ENCODE peak calls at places on chromosomes 11 and 22, in eight cellular contexts. W, Z, O, A, Q, K, L and E are unnamed samples.

GRCh38 chr22:36873614-36874308 is 13.0 kb downstream of the NCF4 start:
- DNase-seq in W (peak), Z (peak), O (peak), A (peak), Q (peak), K (no peak), L (no peak), E (no peak)

GRCh38 chr22:46331496-46331895 is 4.0 kb upstream of the TRMU start:
- DNase-seq in W (no peak), Z (no peak), O (peak), A (no peak), Q (no peak), K (no peak), L (no peak), E (no peak)

GRCh38 chr22:25736378-25737011 is 5.5 kb upstream of the MYO18B start:
- DNase-seq in W (no peak), Z (peak), O (no peak), A (no peak), Q (no peak), K (no peak), L (no peak), E (no peak)

GRCh38 chr11:102144357-102145342 is 34.4 kb downstream of the YAP1 start:
- DNase-seq in W (no peak), Z (no peak), O (no peak), A (no peak), Q (peak), K (no peak), L (peak), E (no peak)

GRCh38 chr11:122107045-122107444 is 9.0 kb downstream of the BLID start:
- DNase-seq in W (no peak), Z (no peak), O (no peak), A (no peak), Q (no peak), K (no peak), L (no peak), E (no peak)

GRCh38 chr22:28942801-28943500 is 59.6 kb downstream of the ZNRF3 start:
- DNase-seq in W (no peak), Z (no peak), O (no peak), A (no peak), Q (no peak), K (no peak), L (no peak), E (no peak)

GRCh38 chr11:119376197-119376847 is 5.2 kb downstream of the USP2 start:
- DNase-seq in W (no peak), Z (no peak), O (peak), A (peak), Q (no peak), K (no peak), L (peak), E (no peak)

GRCh38 chr11:81967242-81967641 is 766.4 kb downstream of the FAM181B start:
- DNase-seq in W (no peak), Z (no peak), O (no peak), A (no peak), Q (no peak), K (no peak), L (no peak), E (no peak)

GRCh38 chr11:97557399-97557798 is 1167.6 kb downstream of the JRKL start:
- DNase-seq in W (no peak), Z (peak), O (no peak), A (no peak), Q (no peak), K (no peak), L (no peak), E (no peak)

GRCh38 chr11:117295438-117296137 is 4.4 kb downstream of the BACE1-AS start:
- DNase-seq in W (no peak), Z (no peak), O (no peak), A (no peak), Q (no peak), K (no peak), L (no peak), E (no peak)

GRCh38 chr11:19715373-19715772 is 2.7 kb downstream of the NAV2 start:
- DNase-seq in W (peak), Z (no peak), O (no peak), A (no peak), Q (peak), K (no peak), L (no peak), E (no peak)

GRCh38 chr11:104819603-104820002 is 78.7 kb downstream of the CASP12 start:
- DNase-seq in W (no peak), Z (no peak), O (no peak), A (no peak), Q (no peak), K (no peak), L (no peak), E (no peak)

GRCh38 chr22:37801946-37802309 is 5.8 kb upstream of the GCAT start:
- DNase-seq in W (no peak), Z (no peak), O (no peak), A (no peak), Q (no peak), K (no peak), L (no peak), E (no peak)

GRCh38 chr22:18984564-18984963 is 48.5 kb upstream of the PRODH start:
- DNase-seq in W (no peak), Z (no peak), O (peak), A (no peak), Q (no peak), K (no peak), L (no peak), E (no peak)

GRCh38 chr11:44628730-44629361 is 63.4 kb downstream of the CD82 start:
- DNase-seq in W (no peak), Z (no peak), O (no peak), A (no peak), Q (no peak), K (no peak), L (peak), E (no peak)

GRCh38 chr11:13135385-13136271 is 126.5 kb downstream of the RASSF10 start:
- DNase-seq in W (no peak), Z (no peak), O (no peak), A (peak), Q (peak), K (no peak), L (no peak), E (no peak)

GRCh38 chr22:45776313-45776585 is 104.6 kb downstream of the ATXN10 start:
- DNase-seq in W (no peak), Z (no peak), O (no peak), A (no peak), Q (no peak), K (no peak), L (no peak), E (no peak)

GRCh38 chr22:41504397-41504796 is 35.5 kb downstream of the ACO2 start:
- DNase-seq in W (no peak), Z (peak), O (no peak), A (no peak), Q (peak), K (no peak), L (peak), E (no peak)

GRCh38 chr11:114183041-114183511 is 113.1 kb upstream of the NNMT start:
- DNase-seq in W (no peak), Z (no peak), O (no peak), A (no peak), Q (no peak), K (no peak), L (peak), E (no peak)

GRCh38 chr22:47012589-47013365 is 250.3 kb downstream of the TBC1D22A start:
- DNase-seq in W (peak), Z (no peak), O (no peak), A (peak), Q (peak), K (no peak), L (no peak), E (no peak)

GRCh38 chr11:71488086-71488967 is 35.3 kb downstream of the NADSYN1 start:
- DNase-seq in W (no peak), Z (no peak), O (no peak), A (no peak), Q (no peak), K (no peak), L (peak), E (no peak)

GRCh38 chr22:28882545-28882877 is 861 bp upstream of the ZNRF3 start:
- DNase-seq in W (no peak), Z (peak), O (no peak), A (no peak), Q (no peak), K (no peak), L (no peak), E (no peak)

GRCh38 chr11:22441831-22442230 is 103.7 kb downstream of the SLC17A6 start:
- DNase-seq in W (no peak), Z (no peak), O (no peak), A (no peak), Q (no peak), K (no peak), L (no peak), E (no peak)

GRCh38 chr11:46697303-46697702 is 3.1 kb downstream of the ARHGAP1 start:
- DNase-seq in W (no peak), Z (no peak), O (no peak), A (no peak), Q (no peak), K (no peak), L (no peak), E (no peak)

GRCh38 chr11:46700251-46701077 is at the start of the genes ARHGAP1 and ZNF408:
- DNase-seq in W (peak), Z (peak), O (peak), A (peak), Q (peak), K (peak), L (peak), E (peak)

GRCh38 chr11:46698597-46698996 is 1.8 kb downstream of the ARHGAP1 start:
- DNase-seq in W (no peak), Z (peak), O (no peak), A (no peak), Q (no peak), K (no peak), L (no peak), E (no peak)

GRCh38 chr11:46697723-46698122 is 2.7 kb downstream of the ARHGAP1 start:
- DNase-seq in W (no peak), Z (no peak), O (no peak), A (no peak), Q (no peak), K (no peak), L (no peak), E (no peak)

DNA sequence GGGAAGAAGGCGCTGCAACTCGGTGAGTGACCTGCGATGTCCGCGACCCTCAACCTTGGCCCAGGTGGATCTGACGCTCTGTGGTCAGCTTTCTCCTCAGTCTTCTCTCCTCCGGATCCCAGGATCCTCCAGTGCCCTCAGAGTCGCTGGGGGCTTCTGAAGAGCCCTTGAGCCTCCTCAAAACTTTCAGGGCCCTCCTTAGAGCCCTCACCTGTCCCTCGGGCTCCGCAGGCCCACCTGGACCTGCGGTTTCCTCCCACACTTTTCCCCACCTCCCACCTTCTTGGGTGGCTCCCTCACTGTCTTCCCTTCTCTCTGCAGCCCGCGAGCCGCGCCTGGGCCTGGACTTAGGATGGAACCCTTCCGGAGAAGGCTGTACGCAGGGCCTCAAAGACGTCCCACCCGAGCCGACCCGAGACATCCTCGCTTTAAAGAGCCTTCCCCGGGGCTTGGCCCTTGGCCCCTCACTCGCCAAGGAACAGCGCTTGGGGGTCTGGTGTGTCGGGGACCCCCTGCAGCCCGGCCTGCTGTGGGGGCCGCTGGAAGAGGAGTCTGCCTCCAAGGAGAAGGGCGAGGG is 335 bp downstream of the ZNF408 start:
- DNase-seq in W (no peak), Z (peak), O (no peak), A (no peak), Q (no peak), K (no peak), L (no peak), E (no peak)
- H3K4me3 ChIP-seq in W (peak), Z (peak), O (peak), A (peak), Q (peak), K (peak), L (peak), E (peak)

DNA sequence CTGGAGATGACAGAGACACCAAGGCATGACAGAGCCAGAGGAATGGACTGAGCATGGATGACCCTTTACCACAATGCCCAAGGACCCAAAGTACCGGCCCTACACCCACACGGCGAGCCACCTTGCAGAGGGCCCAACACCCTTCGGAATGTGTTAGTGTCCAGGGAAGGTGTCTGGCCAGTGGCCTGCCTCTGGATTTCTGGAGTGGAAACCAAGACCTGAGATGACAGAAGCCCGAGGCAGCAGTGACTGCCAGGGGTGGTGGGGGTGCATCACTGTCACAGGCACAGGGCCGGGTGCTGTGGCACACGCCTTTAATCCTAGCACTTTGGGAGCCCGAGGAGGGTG is 28.7 kb downstream of the PDGFB start:
- DNase-seq in W (no peak), Z (no peak), O (peak), A (no peak), Q (no peak), K (no peak), L (no peak), E (no peak)
- TF ChIP-seq CTCF in W (no peak), Z (no peak), O (no peak), A (no peak), Q (no peak), K (no peak), L (peak), E (no peak)

GRCh38 chr11:125904678-125905077 is 370 bp downstream of the DDX25 start:
- DNase-seq in W (no peak), Z (no peak), O (no peak), A (no peak), Q (no peak), K (no peak), L (no peak), E (no peak)

GRCh38 chr11:125902927-125903752 is at the start of gene PUS3:
- DNase-seq in W (peak), Z (peak), O (peak), A (peak), Q (peak), K (peak), L (peak), E (peak)

GRCh38 chr11:125902315-125902926 is 585 bp downstream of the PUS3 start:
- DNase-seq in W (no peak), Z (no peak), O (no peak), A (no peak), Q (no peak), K (no peak), L (no peak), E (no peak)

GRCh38 chr11:125901872-125902271 is 1.1 kb downstream of the PUS3 start:
- DNase-seq in W (no peak), Z (peak), O (no peak), A (no peak), Q (no peak), K (no peak), L (no peak), E (no peak)

DNA sequence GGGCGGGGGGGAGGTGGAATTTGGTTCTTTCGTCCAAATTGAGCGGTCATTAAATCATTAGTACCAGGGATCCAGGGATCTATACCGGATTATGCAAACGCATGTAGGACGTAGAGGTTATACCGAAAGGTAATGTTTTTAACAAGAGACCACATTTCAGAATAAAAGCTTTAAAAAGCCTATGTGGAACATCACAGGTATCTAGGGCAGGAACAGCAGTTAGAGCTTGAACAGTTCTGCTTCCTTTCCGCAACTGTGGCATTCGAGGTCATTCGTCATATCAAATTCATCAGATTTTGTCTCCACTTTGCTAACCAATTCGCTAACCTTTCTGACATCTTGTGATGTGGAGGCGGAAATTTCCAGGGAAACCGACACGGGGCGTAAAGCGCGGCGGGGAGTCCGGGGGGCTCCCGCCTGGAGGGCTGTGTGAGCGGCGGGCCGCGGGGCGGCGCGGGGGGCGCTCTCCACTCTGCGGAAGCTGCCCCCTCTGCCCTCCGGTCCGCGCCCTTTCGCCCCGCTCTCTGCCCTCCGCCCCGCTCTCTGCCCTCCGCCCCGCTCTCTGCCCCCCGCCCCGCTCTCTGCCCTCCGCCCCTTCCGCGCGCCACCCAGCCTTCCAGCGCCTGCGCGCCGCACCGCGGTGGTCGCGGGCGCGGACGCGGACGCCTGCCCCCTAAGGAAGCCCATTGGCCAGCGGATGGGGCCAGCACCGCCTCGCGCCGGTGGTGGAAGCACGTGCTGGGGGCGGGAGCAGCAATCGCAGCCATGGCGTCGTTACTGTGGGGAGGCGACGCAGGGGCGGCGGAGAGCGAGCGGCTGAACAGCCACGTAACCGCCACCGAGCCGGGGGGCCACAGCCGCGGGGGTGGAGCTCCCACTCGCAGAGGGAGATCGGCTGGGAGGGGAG is at the start of gene DDX25:
- DNase-seq in W (no peak), Z (no peak), O (no peak), A (no peak), Q (no peak), K (no peak), L (no peak), E (no peak)
- H3K4me3 ChIP-seq in W (no peak), Z (peak), O (peak), A (peak), Q (peak), K (peak), L (peak), E (peak)

DNA sequence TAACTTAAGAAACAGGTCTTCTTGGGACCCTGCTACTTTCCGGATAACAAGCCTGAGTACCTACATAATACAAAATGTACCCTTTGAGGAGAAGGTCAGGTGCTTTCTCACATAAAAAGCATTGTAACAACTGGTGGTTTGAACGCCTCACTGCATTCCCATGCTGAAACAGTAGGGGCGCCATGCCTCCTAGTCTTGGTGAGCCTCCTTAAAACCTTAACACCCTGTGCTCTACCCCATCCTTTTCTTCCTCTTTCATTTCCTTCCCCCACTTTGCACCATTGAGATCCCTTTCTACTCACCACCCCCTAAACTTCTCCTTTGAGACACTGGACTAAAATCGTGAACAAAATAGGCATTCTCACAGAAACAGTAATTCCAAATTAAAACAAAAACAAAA is 729.3 kb downstream of the NTM start:
- DNase-seq in W (no peak), Z (peak), O (peak), A (no peak), Q (no peak), K (no peak), L (no peak), E (no peak)
- TF ChIP-seq CTCF in W (peak), Z (peak), O (peak), A (no peak), Q (no peak), K (no peak), L (no peak), E (peak)

DNA sequence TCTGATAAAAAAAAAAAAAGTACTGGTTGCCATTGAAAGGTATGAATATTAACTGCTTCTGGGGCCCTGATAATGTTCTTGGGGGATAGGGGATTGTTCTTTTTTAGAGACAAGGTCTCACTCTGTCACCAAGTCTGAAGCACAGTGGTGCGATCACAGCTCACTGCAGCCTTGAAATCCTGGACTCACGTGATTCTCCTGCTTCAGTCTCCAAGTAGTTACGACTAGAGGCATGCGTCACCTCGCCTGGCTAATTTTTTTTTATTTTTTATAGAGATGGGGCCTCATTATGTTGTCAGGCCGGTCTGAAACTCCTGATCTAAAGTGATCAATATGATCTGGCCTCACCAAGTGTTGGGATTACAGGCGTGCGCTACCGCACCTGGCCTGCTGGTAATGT is 63.5 kb downstream of the FCHSD2 start:
- DNase-seq in W (no peak), Z (no peak), O (no peak), A (no peak), Q (no peak), K (no peak), L (no peak), E (no peak)
- H3K4me3 ChIP-seq in W (no peak), Z (no peak), O (no peak), A (no peak), Q (no peak), K (no peak), L (no peak), E (no peak)

GRCh38 chr11:131685906-131686305 is 315.5 kb downstream of the NTM start:
- DNase-seq in W (no peak), Z (no peak), O (no peak), A (no peak), Q (no peak), K (no peak), L (no peak), E (no peak)

GRCh38 chr11:131687291-131688055 is 317.1 kb downstream of the NTM start:
- DNase-seq in W (no peak), Z (no peak), O (no peak), A (no peak), Q (no peak), K (no peak), L (no peak), E (no peak)

GRCh38 chr11:131688056-131688693 is 317.8 kb downstream of the NTM start:
- DNase-seq in W (no peak), Z (peak), O (peak), A (no peak), Q (peak), K (no peak), L (no peak), E (no peak)

GRCh38 chr11:131685206-131685605 is 314.8 kb downstream of the NTM start:
- DNase-seq in W (no peak), Z (no peak), O (no peak), A (no peak), Q (no peak), K (no peak), L (no peak), E (no peak)

GRCh38 chr11:131686836-131687235 is 316.4 kb downstream of the NTM start:
- DNase-seq in W (no peak), Z (no peak), O (no peak), A (no peak), Q (no peak), K (no peak), L (no peak), E (no peak)
- TF ChIP-seq CTCF in W (no peak), Z (no peak), O (no peak), A (no peak), Q (no peak), K (no peak), L (no peak), E (no peak)